ENCODE peak calls at places on chromosomes 16 and 17, in six cellular contexts. T is gastrocnemius medialis; W is T1000; B is endothelial cell; M is neural progenitor cell; E is stimulated activated CD8-positive, alpha-beta memory T cell treated with anti-CD3 and anti-CD28 coated beads, Interleukin-7, amount 100 ng/mL, for 1 hour. I is an unnamed sample.

GRCh38 chr17:80477647-80478478 is 1.5 kb upstream of the NPTX1 start:
- DNase-seq in B (peak; percentile 67), E (no peak), W (peak; percentile 25), M (peak; percentile 91), T (peak; percentile 48), I (peak; percentile 83)

GRCh38 chr17:7857724-7858486 is at the start of gene CYB5D1:
- DNase-seq in M (peak; percentile 94), E (peak; percentile 69), B (peak; percentile 80), W (peak; percentile 92), T (peak; percentile 94), I (peak; percentile 98)

GRCh38 chr17:37089998-37090397 is 141.2 kb downstream of the AATF start:
- DNase-seq in W (no peak), M (no peak), E (peak; percentile 30), T (no peak), B (no peak), I (no peak)

GRCh38 chr16:80909720-80910119 is 97.0 kb downstream of the CMC2 start:
- DNase-seq in B (no peak), E (no peak), M (no peak), T (no peak), W (no peak), I (no peak)

GRCh38 chr17:63946440-63947363 is 14.6 kb upstream of the CD79B start:
- DNase-seq in W (no peak), E (no peak), B (peak; percentile 71), T (no peak), M (peak; percentile 78), I (peak; percentile 52)

GRCh38 chr17:65638221-65638940 is 76.9 kb upstream of the AXIN2 start:
- DNase-seq in E (no peak), T (no peak), B (no peak), M (no peak), W (no peak), I (no peak)

GRCh38 chr17:20307325-20307910 is 159.9 kb downstream of the LGALS9B start:
- DNase-seq in T (no peak), W (no peak), B (no peak), M (no peak), E (no peak), I (no peak)

GRCh38 chr16:63617047-63617989 is 1504.5 kb downstream of the CDH11 start:
- DNase-seq in M (no peak), T (no peak), W (no peak), E (no peak), B (no peak), I (no peak)